ENCODE peak calls at places on chromosomes 1 and 21, in four cellular contexts. P, Q, W and N are unnamed samples.

GRCh38 chr1:14698206-14698605 is 99.7 kb downstream of the KAZN start:
- DNase-seq in Q (no peak), P (no peak), W (no peak), N (no peak)

GRCh38 chr1:165631403-165632151 is 543 bp downstream of the MGST3 start:
- DNase-seq in P (no peak), Q (peak), W (peak), N (peak)

GRCh38 chr1:44377925-44378784 is 23.1 kb upstream of the ERI3 start:
- DNase-seq in Q (peak), P (peak), W (peak), N (peak)

GRCh38 chr1:205450448-205450847 is 5.4 kb downstream of the BLACAT1 start:
- DNase-seq in Q (no peak), P (no peak), W (no peak), N (no peak)

GRCh38 chr21:21183092-21183491 is 184.9 kb downstream of the NCAM2 start:
- DNase-seq in W (no peak), Q (no peak), P (no peak), N (no peak)

GRCh38 chr1:212010004-212010403 is 25.4 kb downstream of the INTS7 start:
- DNase-seq in P (no peak), Q (no peak), W (no peak), N (no peak)

GRCh38 chr1:15094719-15095491 is 58.6 kb upstream of the TMEM51 start:
- DNase-seq in W (no peak), P (no peak), Q (peak), N (no peak)

GRCh38 chr1:210597555-210598134 is 268.9 kb downstream of the HHAT start:
- DNase-seq in W (peak), Q (peak), P (no peak), N (peak)

GRCh38 chr1:202279806-202280205 is 61.9 kb downstream of the UBE2T start:
- DNase-seq in P (no peak), Q (no peak), W (no peak), N (no peak)

GRCh38 chr21:42939581-42940413 is 14.4 kb upstream of the ERVH48-1 start:
- DNase-seq in W (peak), P (no peak), Q (peak), N (peak)

GRCh38 chr1:67514299-67514698 is 84.1 kb upstream of the SERBP1 start:
- DNase-seq in Q (no peak), P (no peak), W (no peak), N (no peak)

DNA sequence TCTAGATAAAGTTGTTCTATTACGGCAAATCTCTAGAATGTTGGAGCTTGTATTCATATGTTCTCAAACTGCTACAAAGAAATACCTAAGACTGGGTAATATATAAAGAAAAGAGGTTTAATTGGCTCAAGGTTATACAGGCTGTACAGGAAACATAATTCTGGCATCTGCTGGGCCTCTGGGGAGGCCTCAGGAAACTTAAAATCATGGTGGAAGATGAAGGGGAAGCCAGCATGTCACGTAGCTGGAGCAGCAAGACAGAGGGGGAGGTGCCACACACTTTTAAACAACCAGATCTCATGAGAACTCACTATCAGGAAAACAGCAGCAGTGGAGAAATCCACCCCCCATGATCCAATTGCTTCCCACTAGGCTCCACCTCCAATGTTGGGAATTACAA is 390.4 kb upstream of the ADGRL4 start:
- DNase-seq in Q (no peak), W (no peak), P (no peak), N (no peak)
- H3K4me3 ChIP-seq in Q (no peak), W (no peak), P (no peak), N (no peak)

DNA sequence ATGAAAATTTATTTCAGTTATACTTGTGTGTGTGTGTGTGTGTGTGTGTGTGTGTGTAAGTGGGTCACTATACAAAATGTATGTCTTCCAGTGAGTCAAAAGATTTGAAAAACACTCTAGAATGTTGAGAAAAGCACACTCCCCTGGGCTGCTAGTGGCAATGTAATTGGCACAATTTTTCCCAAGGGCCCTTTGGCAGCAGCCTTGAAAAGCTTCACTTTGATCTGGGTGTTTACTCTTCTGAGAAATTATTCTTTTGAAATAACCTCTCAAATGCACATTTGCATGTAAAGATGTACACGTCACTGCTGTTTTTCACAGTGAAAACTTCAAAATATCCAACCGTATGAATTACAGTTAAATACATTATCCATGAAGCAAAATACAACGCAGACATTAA is 22.1 kb upstream of the SLC44A3 start:
- DNase-seq in W (no peak), P (no peak), Q (no peak), N (no peak)
- H3K4me3 ChIP-seq in W (no peak), P (no peak), Q (no peak), N (no peak)

GRCh38 chr1:217478450-217478849 is 152.4 kb downstream of the GPATCH2 start:
- DNase-seq in W (no peak), Q (no peak), P (no peak), N (no peak)
- H3K4me3 ChIP-seq in W (no peak), Q (no peak), P (no peak), N (no peak)

GRCh38 chr1:23528245-23528978 is 2.6 kb downstream of the E2F2 start:
- DNase-seq in P (peak), W (no peak), Q (peak), N (no peak)
- H3K4me3 ChIP-seq in P (no peak), W (no peak), Q (no peak), N (no peak)

GRCh38 chr1:112937495-112937894 is 18.5 kb downstream of the SLC16A1 start:
- DNase-seq in P (no peak), Q (no peak), W (no peak), N (no peak)

GRCh38 chr1:112938188-112938587 is 17.8 kb downstream of the SLC16A1 start:
- DNase-seq in W (no peak), P (no peak), Q (no peak), N (no peak)

GRCh38 chr1:112934562-112934952 is 21.4 kb downstream of the SLC16A1 start:
- DNase-seq in Q (no peak), W (no peak), P (no peak), N (no peak)

GRCh38 chr1:112935474-112936289 is 20.3 kb downstream of the SLC16A1 start:
- DNase-seq in W (no peak), P (no peak), Q (peak), N (peak)

GRCh38 chr1:112937070-112937469 is 18.9 kb downstream of the SLC16A1 start:
- DNase-seq in W (no peak), P (no peak), Q (no peak), N (no peak)
- H3K4me3 ChIP-seq in W (no peak), P (no peak), Q (no peak), N (no peak)

DNA sequence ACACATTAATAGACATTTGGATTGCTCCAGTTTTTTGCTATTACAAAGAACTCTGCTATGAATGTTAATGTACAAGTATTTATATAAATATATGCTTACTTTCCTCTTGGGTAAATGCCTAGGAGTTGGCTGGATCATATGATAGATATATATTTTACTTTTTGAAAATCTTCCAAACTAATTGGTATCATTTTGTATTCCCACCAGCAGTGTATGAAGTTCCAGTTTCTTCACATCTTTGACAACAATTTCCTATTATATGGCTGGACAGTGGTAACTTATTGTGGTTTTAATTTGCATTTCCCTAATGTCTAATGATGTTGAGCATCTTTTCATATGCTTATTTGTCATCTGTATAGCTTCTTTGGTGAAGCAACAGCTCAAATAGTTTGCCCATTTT is 23.8 kb upstream of the DIPK1A start:
- DNase-seq in P (no peak), Q (no peak), W (no peak), N (no peak)
- H3K4me3 ChIP-seq in P (no peak), Q (no peak), W (no peak), N (no peak)

DNA sequence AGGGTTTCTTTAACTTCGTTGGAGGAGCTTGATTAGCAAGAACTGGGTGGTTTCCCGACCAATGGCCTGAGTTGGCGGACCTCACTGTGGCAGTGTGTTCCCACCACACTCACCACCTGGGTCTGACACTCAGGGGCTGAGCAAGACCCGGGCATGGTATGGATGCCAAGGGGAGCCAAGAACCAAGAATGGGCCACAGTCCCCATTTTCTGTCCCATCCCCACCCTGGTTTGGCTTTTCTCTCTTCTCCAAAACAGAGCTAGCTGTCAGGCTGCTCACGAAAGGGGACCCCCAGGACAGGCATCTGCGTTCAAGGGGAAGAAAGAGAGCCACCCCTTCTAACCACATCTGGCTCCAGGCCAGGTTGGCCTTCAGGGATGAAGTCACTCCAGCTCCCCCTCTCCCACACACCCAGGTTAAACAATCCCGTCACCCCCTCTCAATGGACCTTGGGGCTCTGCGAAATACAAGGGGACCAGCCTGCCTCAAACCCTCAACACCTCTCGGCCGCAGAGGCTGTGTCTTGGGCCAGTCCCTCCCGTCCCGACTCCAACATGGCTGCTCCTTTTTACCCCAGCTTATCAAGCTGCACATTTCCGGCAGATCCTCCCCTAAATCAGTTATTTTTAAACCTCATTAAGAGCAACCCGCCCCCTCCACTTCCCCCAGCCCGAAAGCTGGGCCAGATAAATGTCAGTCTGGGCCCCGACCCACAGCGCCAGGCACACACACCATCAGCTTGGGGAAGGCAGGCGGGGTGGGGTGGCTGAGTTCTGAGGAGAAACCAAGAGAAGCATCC is 3.4 kb downstream of the TAGLN2 start:
- DNase-seq in W (no peak), P (no peak), Q (peak), N (no peak)
- H3K4me3 ChIP-seq in W (peak), P (peak), Q (peak), N (peak)

DNA sequence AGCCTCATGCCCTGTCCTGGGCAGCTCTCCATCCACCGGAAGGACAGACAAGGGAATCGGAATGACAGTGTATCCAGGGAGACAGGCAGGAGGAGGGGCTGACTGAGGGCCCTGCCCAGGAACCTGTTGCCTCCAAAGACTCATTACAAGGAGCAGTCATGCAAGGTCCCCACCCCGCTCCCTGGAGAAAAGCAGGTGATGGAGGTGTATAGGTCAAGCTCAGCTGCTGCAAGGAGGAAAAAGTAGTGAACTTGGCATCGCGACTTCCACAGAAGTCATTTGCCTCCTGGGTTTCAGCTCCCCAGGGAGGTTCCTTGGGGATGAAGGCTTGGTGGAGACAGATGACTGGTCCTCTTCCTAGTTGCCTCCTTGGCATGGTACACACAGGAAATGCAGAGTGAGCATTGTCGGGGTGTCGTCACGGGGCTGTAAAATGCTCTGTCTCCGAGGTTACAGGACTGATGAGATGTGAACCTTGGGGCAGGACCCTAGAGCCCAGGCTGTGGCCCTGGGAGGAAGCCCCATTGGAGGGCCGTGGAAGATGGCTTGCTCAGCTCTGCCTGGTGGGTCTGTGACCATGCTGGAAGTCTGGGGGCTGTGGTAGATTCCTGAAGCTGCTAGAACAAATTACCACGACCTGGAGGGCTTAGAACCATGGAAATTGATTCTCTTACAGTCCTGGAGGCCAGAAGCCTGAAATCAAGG is 219.6 kb upstream of the C1orf174 start:
- DNase-seq in P (no peak), W (no peak), Q (no peak), N (no peak)
- H3K4me3 ChIP-seq in P (no peak), W (no peak), Q (no peak), N (no peak)